ENCODE peak calls at places on chromosomes 4 and X, in ten cellular contexts. W is ELF-1; I is upper lobe of right lung; R is tibial nerve; S is HEK293T; D is stimulated activated CD8-positive, alpha-beta memory T cell treated with anti-CD3 and anti-CD28 coated beads, Interleukin-7, amount 100 ng/mL, for 24 hours; P is LoVo; M is NCI-H2081; J is T-helper 1 cell; T is activated naive CD8-positive, alpha-beta T cell treated with anti-CD3 and anti-CD28 coated beads, Interleukin-2, amount 50 U/mL, for 24 hours. C is an unnamed sample.

GRCh38 chrX:18582910-18583493 is 88.9 kb downstream of the RS1 start:
- DNase-seq in M (no peak), P (no peak), T (no peak), I (no peak), D (no peak), R (no peak), W (no peak), S (no peak), J (no peak), C (no peak)

GRCh38 chrX:154074199-154074598 is 23.3 kb downstream of the MECP2 start:
- DNase-seq in R (no peak), D (no peak), T (no peak), J (no peak), M (no peak), I (no peak), P (no peak), W (peak), S (no peak), C (no peak)

GRCh38 chr4:156638925-156639605 is 332.5 kb downstream of the PDGFC start:
- DNase-seq in T (no peak), I (no peak), R (no peak), P (no peak), J (no peak), D (no peak), W (no peak), S (no peak), M (no peak), C (no peak)

GRCh38 chr4:85639946-85640345 is 165.0 kb downstream of the ARHGAP24 start:
- DNase-seq in S (no peak), W (no peak), P (no peak), T (no peak), M (no peak), R (no peak), D (no peak), I (no peak), J (no peak), C (no peak)

GRCh38 chr4:126541820-126542219 is 1090.9 kb upstream of the INTU start:
- DNase-seq in P (no peak), S (no peak), D (no peak), J (no peak), W (no peak), R (no peak), T (no peak), I (no peak), M (no peak), C (no peak)

GRCh38 chr4:120948382-120948781 is 25.9 kb upstream of the PRDM5 start:
- DNase-seq in I (no peak), S (no peak), D (no peak), W (peak), M (peak), R (no peak), J (no peak), P (no peak), T (no peak), C (no peak)

GRCh38 chrX:44898411-44899221 is 25.6 kb downstream of the KDM6A start:
- DNase-seq in T (no peak), J (no peak), R (no peak), M (peak), I (no peak), D (no peak), P (no peak), W (peak), S (no peak), C (no peak)

GRCh38 chr4:93791570-93792195 is 36.9 kb upstream of the ATOH1 start:
- DNase-seq in I (no peak), J (peak), D (no peak), T (peak), R (peak), S (peak), W (peak), M (peak), P (peak), C (no peak)

GRCh38 chr4:125952631-125953030 is 637.9 kb downstream of the FAT4 start:
- DNase-seq in J (no peak), R (no peak), M (no peak), I (no peak), W (no peak), S (no peak), P (no peak), D (no peak), T (no peak), C (no peak)

GRCh38 chrX:66919280-66919832 is 280.5 kb upstream of the EDA2R start:
- DNase-seq in J (no peak), P (no peak), D (no peak), W (no peak), R (no peak), S (no peak), T (no peak), M (no peak), I (no peak), C (no peak)

GRCh38 chr4:99783940-99784339 is 32.7 kb upstream of the DAPP1 start:
- DNase-seq in S (no peak), W (no peak), M (no peak), D (no peak), J (no peak), I (no peak), P (no peak), R (no peak), T (no peak), C (no peak)

GRCh38 chrX:37679230-37679629 is 6.4 kb upstream of the XK start:
- DNase-seq in S (no peak), R (no peak), T (no peak), P (no peak), I (no peak), J (no peak), M (no peak), W (no peak), D (no peak), C (no peak)